ENCODE peak calls at places on chromosomes 12 and 14, in six cellular contexts. F is fibroblast of lung, C is cardiac fibroblast, X is aorta, J is A549, E is choroid plexus epithelial cell. Z is an unnamed sample.

GRCh38 chr12:130800312-130800711 is 38.7 kb downstream of the STX2 start:
- DNase-seq in C (no peak), F (no peak), X (no peak), E (no peak), J (no peak), Z (no peak)

GRCh38 chr14:99546230-99546879 is 57.7 kb downstream of the CCDC85C start:
- DNase-seq in C (no peak), F (no peak), E (no peak), J (no peak), X (no peak), Z (no peak)

GRCh38 chr14:81991998-81992397 is 458.3 kb upstream of the SEL1L start:
- DNase-seq in E (peak; percentile 5), F (no peak), X (no peak), C (no peak), J (no peak), Z (peak; percentile 14)

GRCh38 chr14:92690171-92691011 is 58.0 kb downstream of the LGMN start:
- DNase-seq in J (peak; percentile 76), X (peak; percentile 72), C (peak; percentile 72), F (peak; percentile 61), E (peak; percentile 83), Z (peak; percentile 49)

GRCh38 chr14:93688239-93688666 is 100.0 kb downstream of the PRIMA1 start:
- DNase-seq in E (no peak), J (no peak), X (no peak), F (no peak), C (no peak), Z (no peak)

GRCh38 chr12:115135800-115136211 is 451.8 kb upstream of the TBX3 start:
- DNase-seq in E (peak; percentile 75), C (peak; percentile 84), J (peak; percentile 35), X (no peak), F (peak; percentile 56), Z (no peak)

GRCh38 chr14:37056473-37056872 is 115.9 kb downstream of the SLC25A21 start:
- DNase-seq in C (no peak), J (peak; percentile 45), F (peak; percentile 86), E (peak; percentile 97), X (no peak), Z (peak; percentile 22)

GRCh38 chr14:104596451-104596918 is 8.1 kb downstream of the TMEM179 start:
- DNase-seq in C (no peak), X (peak; percentile 56), F (no peak), E (no peak), J (no peak), Z (no peak)

GRCh38 chr14:32594766-32595165 is 265.7 kb downstream of the AKAP6 start:
- DNase-seq in E (peak; percentile 61), J (no peak), X (no peak), C (peak; percentile 61), F (peak; percentile 79), Z (no peak)

GRCh38 chr12:123973552-123974341 is 732 bp downstream of the ZNF664 start:
- DNase-seq in C (peak; percentile 21), J (peak; percentile 39), F (peak; percentile 34), E (no peak), X (peak; percentile 83), Z (peak; percentile 21)

GRCh38 chr12:47277972-47278448 is 198.3 kb upstream of the AMIGO2 start:
- DNase-seq in C (peak; percentile 90), X (no peak), J (peak; percentile 98), F (peak; percentile 97), E (peak; percentile 94), Z (peak; percentile 83)

GRCh38 chr12:98373019-98373554 is 142.3 kb upstream of the TMPO start:
- DNase-seq in C (peak; percentile 68), J (peak; percentile 61), F (peak; percentile 41), X (no peak), E (peak; percentile 73), Z (peak; percentile 89)

GRCh38 chr12:124392271-124392990 is 97.5 kb downstream of the RFLNA start:
- DNase-seq in E (peak; percentile 81), X (no peak), C (no peak), J (peak; percentile 92), F (peak; percentile 74), Z (peak; percentile 68)

GRCh38 chr14:61923348-61923747 is 161.1 kb downstream of the SNAPC1 start:
- DNase-seq in J (no peak), E (peak; percentile 36), C (peak; percentile 3), F (peak; percentile 18), X (no peak), Z (peak; percentile 10)

DNA sequence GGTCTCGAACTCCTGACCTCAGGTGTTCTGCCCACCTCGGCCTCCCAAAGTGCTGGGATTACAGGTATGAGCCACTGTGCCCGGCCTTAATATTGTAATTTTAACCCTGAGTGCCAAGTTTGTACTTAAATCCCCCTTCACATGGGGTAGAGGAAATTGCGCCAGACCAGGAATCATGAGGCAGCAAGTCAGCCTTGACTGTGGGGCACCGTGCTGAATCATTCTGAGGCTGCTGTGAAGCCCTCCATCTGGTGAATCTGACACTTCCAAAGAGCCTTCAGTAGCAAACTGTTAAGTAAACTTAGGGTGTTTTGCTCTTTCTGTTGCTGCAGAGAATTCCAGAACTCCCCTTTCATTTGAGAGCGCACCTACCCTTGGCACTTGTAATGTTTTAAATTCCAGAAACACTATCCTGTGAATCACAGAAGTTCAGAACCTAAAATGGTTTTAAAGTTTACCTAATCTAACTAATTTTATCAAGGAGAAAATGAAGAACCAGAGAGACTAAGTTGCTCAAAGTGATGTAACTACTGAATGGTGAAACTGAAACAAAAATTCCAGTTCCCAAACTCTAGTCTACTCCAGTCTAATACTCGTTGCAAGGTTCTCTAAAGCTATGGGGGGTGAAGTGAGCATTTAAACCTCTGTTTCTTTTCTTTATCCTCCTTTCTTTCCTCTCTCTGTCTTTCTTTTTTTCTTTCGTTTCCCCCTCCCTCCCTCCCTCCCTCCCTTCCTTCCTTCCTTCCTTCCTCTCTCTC is 7.5 kb downstream of the HEBP1 start:
- DNase-seq in X (no peak), J (peak; percentile 75), F (peak; percentile 89), E (peak; percentile 98), C (peak; percentile 97), Z (peak; percentile 80)
- H3K4me3 ChIP-seq in X (no peak overlapping the region), J (peak overlapping the region; percentile 8), F (peak overlapping the region; percentile 35), E (peak overlapping the region; percentile 37), C (peak overlapping the region; percentile 9), Z (peak overlapping the region; percentile 4)

GRCh38 chr14:70357985-70358384 is 1.5 kb downstream of the COX16 start:
- DNase-seq in J (no peak), E (no peak), F (no peak), C (no peak), X (no peak), Z (no peak)
- H3K4me3 ChIP-seq in J (peak overlapping the region; percentile 70), E (no peak overlapping the region), F (no peak overlapping the region), C (no peak overlapping the region), X (peak overlapping the region; percentile 10), Z (no peak overlapping the region)

GRCh38 chr12:24944598-24944975 is 4.3 kb downstream of the BCAT1 start:
- DNase-seq in X (no peak), E (no peak), F (no peak), C (no peak), J (no peak), Z (no peak)

GRCh38 chr12:24945039-24945438 is 3.9 kb downstream of the BCAT1 start:
- DNase-seq in C (no peak), J (no peak), F (no peak), E (no peak), X (no peak), Z (no peak)

GRCh38 chr12:24943947-24944597 is 4.8 kb downstream of the BCAT1 start:
- DNase-seq in J (no peak), E (peak; percentile 75), F (peak; percentile 81), X (no peak), C (no peak), Z (no peak)

GRCh38 chr12:24947541-24948451 is 1.1 kb downstream of the BCAT1 start:
- DNase-seq in E (peak; percentile 33), C (no peak), X (no peak), J (no peak), F (peak; percentile 25), Z (no peak)

DNA sequence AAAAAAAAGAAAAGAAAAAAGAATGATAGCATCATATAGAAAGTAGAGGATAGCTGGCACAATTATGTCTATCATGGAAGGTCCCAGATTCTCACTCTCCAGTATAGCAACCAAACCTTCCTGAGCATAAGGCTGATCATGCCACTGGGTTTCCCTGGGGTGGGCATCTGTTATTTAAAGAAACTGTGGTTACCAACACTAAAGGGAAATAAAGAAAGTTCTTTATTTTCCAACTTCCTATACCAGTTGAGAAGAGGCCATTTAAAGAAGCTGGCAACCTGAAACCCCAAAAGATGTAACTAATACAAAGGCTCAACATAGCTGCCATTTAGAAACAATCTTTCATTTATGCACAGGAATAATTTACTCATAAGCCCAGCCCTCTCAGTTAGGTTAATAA is 3.1 kb downstream of the BCAT1 start:
- DNase-seq in E (no peak), J (no peak), C (no peak), F (no peak), X (no peak), Z (no peak)
- H3K4me3 ChIP-seq in E (peak overlapping the region; percentile 77), J (no peak overlapping the region), C (no peak overlapping the region), F (no peak overlapping the region), X (no peak overlapping the region), Z (peak overlapping the region; percentile 67)

GRCh38 chr12:16021666-16022065 is 110.5 kb downstream of the DERA start:
- DNase-seq in E (no peak), J (no peak), F (no peak), C (no peak), X (no peak), Z (no peak)
- H3K4me3 ChIP-seq in E (no peak overlapping the region), J (no peak overlapping the region), F (no peak overlapping the region), C (no peak overlapping the region), X (no peak overlapping the region), Z (no peak overlapping the region)

DNA sequence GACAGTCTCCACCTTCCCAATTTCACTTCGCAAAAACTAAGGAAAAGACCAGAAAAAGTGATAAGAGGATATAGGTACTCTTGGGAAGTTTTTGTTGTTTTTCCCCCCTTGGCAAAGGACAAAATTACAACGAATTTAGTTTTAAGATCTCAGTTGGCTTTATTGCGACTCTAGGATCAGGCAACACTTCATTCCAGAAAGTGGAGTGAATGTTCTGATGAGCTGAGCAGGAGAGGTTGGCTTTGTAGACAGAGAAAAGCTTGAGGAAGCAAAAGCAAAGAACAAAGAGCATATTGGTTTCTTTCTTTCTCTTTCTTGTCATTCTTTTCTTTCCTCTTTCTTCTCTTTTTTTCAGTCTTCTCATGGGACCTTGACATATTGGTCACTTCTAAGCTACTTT is 640 bp upstream of the ZFYVE1 start:
- DNase-seq in F (no peak), X (no peak), C (no peak), J (no peak), E (no peak), Z (no peak)
- H3K4me3 ChIP-seq in F (peak overlapping the region; percentile 42), X (peak overlapping the region; percentile 33), C (peak overlapping the region; percentile 81), J (peak overlapping the region; percentile 65), E (peak overlapping the region; percentile 87), Z (peak overlapping the region; percentile 79)

GRCh38 chr12:100987552-100988277 is 193.1 kb downstream of the ANO4 start:
- DNase-seq in X (peak; percentile 71), E (peak; percentile 42), C (peak; percentile 38), F (peak; percentile 77), J (peak; percentile 24), Z (peak; percentile 83)
- H3K4me3 ChIP-seq in X (no peak overlapping the region), E (no peak overlapping the region), C (no peak overlapping the region), F (no peak overlapping the region), J (no peak overlapping the region), Z (no peak overlapping the region)